ENCODE peak calls at places on chromosome 1, in ten cellular contexts. One of them, this sample, is unnamed.

GRCh38 chr1:190169311-190170067 is 308.2 kb downstream of the BRINP3 start:
- DNase-seq in stomach: no peak
- DNase-seq in heart right ventricle: no peak
- DNase-seq in brain microvascular endothelial cell: peak; percentile 39
- DNase-seq in psoas muscle: no peak
- DNase-seq in heart left ventricle: no peak
- DNase-seq in tibial nerve: no peak
- DNase-seq in cardiac fibroblast: no peak
- DNase-seq in DND-41: no peak
- DNase-seq in epithelial cell of proximal tubule: no peak
- DNase-seq in this sample: no peak

GRCh38 chr1:24704411-24705259 is 40.6 kb upstream of the CLIC4 start:
- DNase-seq in stomach: no peak
- DNase-seq in heart right ventricle: no peak
- DNase-seq in brain microvascular endothelial cell: peak; percentile 54
- DNase-seq in psoas muscle: no peak
- DNase-seq in heart left ventricle: no peak
- DNase-seq in tibial nerve: no peak
- DNase-seq in cardiac fibroblast: peak; percentile 72
- DNase-seq in DND-41: no peak
- DNase-seq in epithelial cell of proximal tubule: no peak
- DNase-seq in this sample: no peak

GRCh38 chr1:25519624-25520023 is 23.8 kb upstream of the LDLRAP1 start:
- DNase-seq in stomach: no peak
- DNase-seq in heart right ventricle: no peak
- DNase-seq in brain microvascular endothelial cell: peak; percentile 91
- DNase-seq in psoas muscle: no peak
- DNase-seq in heart left ventricle: no peak
- DNase-seq in tibial nerve: no peak
- DNase-seq in cardiac fibroblast: no peak
- DNase-seq in DND-41: no peak
- DNase-seq in epithelial cell of proximal tubule: peak; percentile 59
- DNase-seq in this sample: no peak

GRCh38 chr1:34884536-34884935 is 25.0 kb upstream of the SMIM12 start:
- DNase-seq in stomach: no peak
- DNase-seq in heart right ventricle: no peak
- DNase-seq in brain microvascular endothelial cell: no peak
- DNase-seq in psoas muscle: no peak
- DNase-seq in heart left ventricle: no peak
- DNase-seq in tibial nerve: no peak
- DNase-seq in cardiac fibroblast: no peak
- DNase-seq in DND-41: no peak
- DNase-seq in epithelial cell of proximal tubule: no peak
- DNase-seq in this sample: peak; percentile 54

GRCh38 chr1:176987016-176987415 is 177.5 kb downstream of the ASTN1 start:
- DNase-seq in stomach: no peak
- DNase-seq in heart right ventricle: no peak
- DNase-seq in brain microvascular endothelial cell: no peak
- DNase-seq in psoas muscle: no peak
- DNase-seq in heart left ventricle: no peak
- DNase-seq in tibial nerve: no peak
- DNase-seq in cardiac fibroblast: peak; percentile 61
- DNase-seq in DND-41: no peak
- DNase-seq in epithelial cell of proximal tubule: no peak
- DNase-seq in this sample: no peak

GRCh38 chr1:226903819-226904710 is 33.6 kb downstream of the PSEN2 start:
- DNase-seq in stomach: no peak
- DNase-seq in heart right ventricle: no peak
- DNase-seq in brain microvascular endothelial cell: peak; percentile 68
- DNase-seq in psoas muscle: no peak
- DNase-seq in heart left ventricle: peak; percentile 38
- DNase-seq in tibial nerve: no peak
- DNase-seq in cardiac fibroblast: peak; percentile 87
- DNase-seq in DND-41: no peak
- DNase-seq in epithelial cell of proximal tubule: no peak
- DNase-seq in this sample: no peak

GRCh38 chr1:206035027-206035426 is 11.3 kb upstream of the CTSE start:
- DNase-seq in stomach: peak; percentile 54
- DNase-seq in heart right ventricle: no peak
- DNase-seq in brain microvascular endothelial cell: no peak
- DNase-seq in psoas muscle: no peak
- DNase-seq in heart left ventricle: no peak
- DNase-seq in tibial nerve: no peak
- DNase-seq in cardiac fibroblast: no peak
- DNase-seq in DND-41: peak; percentile 18
- DNase-seq in epithelial cell of proximal tubule: no peak
- DNase-seq in this sample: no peak

GRCh38 chr1:31811605-31812004 is 4.2 kb downstream of the SPOCD1 start:
- DNase-seq in stomach: no peak
- DNase-seq in heart right ventricle: no peak
- DNase-seq in brain microvascular endothelial cell: peak; percentile 56
- DNase-seq in psoas muscle: no peak
- DNase-seq in heart left ventricle: no peak
- DNase-seq in tibial nerve: no peak
- DNase-seq in cardiac fibroblast: peak; percentile 72
- DNase-seq in DND-41: no peak
- DNase-seq in epithelial cell of proximal tubule: no peak
- DNase-seq in this sample: no peak

GRCh38 chr1:156502396-156502748 is 1.8 kb upstream of the MEF2D start:
- DNase-seq in stomach: no peak
- DNase-seq in heart right ventricle: no peak
- DNase-seq in brain microvascular endothelial cell: no peak
- DNase-seq in psoas muscle: no peak
- DNase-seq in heart left ventricle: no peak
- DNase-seq in tibial nerve: no peak
- DNase-seq in cardiac fibroblast: no peak
- DNase-seq in DND-41: no peak
- DNase-seq in epithelial cell of proximal tubule: no peak
- DNase-seq in this sample: no peak

GRCh38 chr1:28417441-28418277 is 48.1 kb downstream of the PHACTR4 start:
- DNase-seq in stomach: no peak
- DNase-seq in heart right ventricle: no peak
- DNase-seq in brain microvascular endothelial cell: no peak
- DNase-seq in psoas muscle: no peak
- DNase-seq in heart left ventricle: no peak
- DNase-seq in tibial nerve: no peak
- DNase-seq in cardiac fibroblast: peak; percentile 52
- DNase-seq in DND-41: peak; percentile 19
- DNase-seq in epithelial cell of proximal tubule: peak; percentile 87
- DNase-seq in this sample: no peak

GRCh38 chr1:54952950-54953718 is 27.3 kb upstream of the TMEM61 start:
- DNase-seq in stomach: no peak
- DNase-seq in heart right ventricle: no peak
- DNase-seq in brain microvascular endothelial cell: peak; percentile 23
- DNase-seq in psoas muscle: no peak
- DNase-seq in heart left ventricle: no peak
- DNase-seq in tibial nerve: no peak
- DNase-seq in cardiac fibroblast: peak; percentile 22
- DNase-seq in DND-41: no peak
- DNase-seq in epithelial cell of proximal tubule: peak; percentile 78
- DNase-seq in this sample: no peak

GRCh38 chr1:184536246-184536985 is 149.6 kb downstream of the C1orf21 start:
- DNase-seq in stomach: no peak
- DNase-seq in heart right ventricle: no peak
- DNase-seq in brain microvascular endothelial cell: no peak
- DNase-seq in psoas muscle: no peak
- DNase-seq in heart left ventricle: no peak
- DNase-seq in tibial nerve: no peak
- DNase-seq in cardiac fibroblast: no peak
- DNase-seq in DND-41: no peak
- DNase-seq in epithelial cell of proximal tubule: no peak
- DNase-seq in this sample: no peak

GRCh38 chr1:65577278-65577677 is 156.8 kb downstream of the LEPR start:
- DNase-seq in stomach: no peak
- DNase-seq in heart right ventricle: no peak
- DNase-seq in brain microvascular endothelial cell: no peak
- DNase-seq in psoas muscle: no peak
- DNase-seq in heart left ventricle: no peak
- DNase-seq in tibial nerve: no peak
- DNase-seq in cardiac fibroblast: no peak
- DNase-seq in DND-41: no peak
- DNase-seq in epithelial cell of proximal tubule: no peak
- DNase-seq in this sample: no peak

GRCh38 chr1:65584399-65584798 is 163.9 kb downstream of the LEPR start:
- DNase-seq in stomach: no peak
- DNase-seq in heart right ventricle: no peak
- DNase-seq in brain microvascular endothelial cell: no peak
- DNase-seq in psoas muscle: no peak
- DNase-seq in heart left ventricle: no peak
- DNase-seq in tibial nerve: no peak
- DNase-seq in cardiac fibroblast: no peak
- DNase-seq in DND-41: no peak
- DNase-seq in epithelial cell of proximal tubule: no peak
- DNase-seq in this sample: no peak

DNA sequence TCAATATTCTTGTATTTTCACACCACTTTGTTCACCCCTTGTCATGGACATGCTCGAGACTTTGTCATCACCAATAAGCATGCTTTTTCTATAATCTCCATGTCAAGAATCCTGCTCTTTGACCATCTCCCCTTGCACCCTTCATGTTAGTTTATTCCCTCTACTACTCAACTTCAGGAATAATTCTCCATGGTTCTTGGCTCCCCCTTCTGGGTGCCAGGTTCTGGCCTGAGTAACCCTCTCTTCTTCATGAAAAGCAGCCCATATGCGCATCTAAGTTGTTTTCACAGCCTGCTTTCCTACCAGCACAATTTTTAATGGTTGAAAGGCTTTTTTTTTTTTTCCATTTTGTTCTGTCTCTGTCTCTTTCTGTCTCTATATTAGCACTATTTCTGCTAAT is 160.7 kb downstream of the LEPR start:
- DNase-seq in stomach: no peak
- DNase-seq in heart right ventricle: no peak
- DNase-seq in brain microvascular endothelial cell: no peak
- DNase-seq in psoas muscle: no peak
- DNase-seq in heart left ventricle: no peak
- DNase-seq in tibial nerve: no peak
- DNase-seq in cardiac fibroblast: peak; percentile 21
- DNase-seq in DND-41: no peak
- DNase-seq in epithelial cell of proximal tubule: no peak
- DNase-seq in this sample: no peak
- TF ChIP-seq CTCF in stomach: no peak
- TF ChIP-seq CTCF in heart right ventricle: peak; percentile 23
- TF ChIP-seq CTCF in brain microvascular endothelial cell: peak; percentile 52
- TF ChIP-seq CTCF in psoas muscle: peak; percentile 33
- TF ChIP-seq CTCF in heart left ventricle: peak; percentile 19
- TF ChIP-seq CTCF in tibial nerve: no peak
- TF ChIP-seq CTCF in cardiac fibroblast: peak; percentile 5
- TF ChIP-seq CTCF in DND-41: no peak
- TF ChIP-seq CTCF in epithelial cell of proximal tubule: peak; percentile 40
- TF ChIP-seq CTCF in this sample: no peak

GRCh38 chr1:229538945-229539344 is 19.6 kb downstream of the ABCB10 start:
- DNase-seq in stomach: no peak
- DNase-seq in heart right ventricle: no peak
- DNase-seq in brain microvascular endothelial cell: no peak
- DNase-seq in psoas muscle: no peak
- DNase-seq in heart left ventricle: no peak
- DNase-seq in tibial nerve: no peak
- DNase-seq in cardiac fibroblast: no peak
- DNase-seq in DND-41: no peak
- DNase-seq in epithelial cell of proximal tubule: no peak
- DNase-seq in this sample: no peak
- H3K4me3 ChIP-seq in stomach: no peak overlapping the region
- H3K4me3 ChIP-seq in heart right ventricle: no peak overlapping the region
- H3K4me3 ChIP-seq in brain microvascular endothelial cell: no peak overlapping the region
- H3K4me3 ChIP-seq in psoas muscle: no peak overlapping the region
- H3K4me3 ChIP-seq in heart left ventricle: no peak overlapping the region
- H3K4me3 ChIP-seq in tibial nerve: no peak overlapping the region
- H3K4me3 ChIP-seq in cardiac fibroblast: no peak overlapping the region
- H3K4me3 ChIP-seq in DND-41: no peak overlapping the region
- H3K4me3 ChIP-seq in epithelial cell of proximal tubule: no peak overlapping the region
- H3K4me3 ChIP-seq in this sample: no peak overlapping the region

GRCh38 chr1:236307437-236307836 is 25.7 kb upstream of the ERO1B start:
- DNase-seq in stomach: no peak
- DNase-seq in heart right ventricle: no peak
- DNase-seq in brain microvascular endothelial cell: no peak
- DNase-seq in psoas muscle: no peak
- DNase-seq in heart left ventricle: no peak
- DNase-seq in tibial nerve: no peak
- DNase-seq in cardiac fibroblast: no peak
- DNase-seq in DND-41: no peak
- DNase-seq in epithelial cell of proximal tubule: no peak
- DNase-seq in this sample: no peak
- TF ChIP-seq CTCF in stomach: no peak
- TF ChIP-seq CTCF in heart right ventricle: no peak
- TF ChIP-seq CTCF in brain microvascular endothelial cell: no peak
- TF ChIP-seq CTCF in psoas muscle: no peak
- TF ChIP-seq CTCF in heart left ventricle: no peak
- TF ChIP-seq CTCF in tibial nerve: no peak
- TF ChIP-seq CTCF in cardiac fibroblast: no peak
- TF ChIP-seq CTCF in DND-41: no peak
- TF ChIP-seq CTCF in epithelial cell of proximal tubule: no peak
- TF ChIP-seq CTCF in this sample: no peak

GRCh38 chr1:59389847-59390246 is 93.0 kb downstream of the FGGY start:
- DNase-seq in stomach: no peak
- DNase-seq in heart right ventricle: no peak
- DNase-seq in brain microvascular endothelial cell: no peak
- DNase-seq in psoas muscle: no peak
- DNase-seq in heart left ventricle: no peak
- DNase-seq in tibial nerve: no peak
- DNase-seq in cardiac fibroblast: no peak
- DNase-seq in DND-41: no peak
- DNase-seq in epithelial cell of proximal tubule: no peak
- DNase-seq in this sample: no peak
- H3K4me3 ChIP-seq in stomach: no peak overlapping the region
- H3K4me3 ChIP-seq in heart right ventricle: no peak overlapping the region
- H3K4me3 ChIP-seq in brain microvascular endothelial cell: no peak overlapping the region
- H3K4me3 ChIP-seq in psoas muscle: no peak overlapping the region
- H3K4me3 ChIP-seq in heart left ventricle: no peak overlapping the region
- H3K4me3 ChIP-seq in tibial nerve: no peak overlapping the region
- H3K4me3 ChIP-seq in cardiac fibroblast: no peak overlapping the region
- H3K4me3 ChIP-seq in DND-41: no peak overlapping the region
- H3K4me3 ChIP-seq in epithelial cell of proximal tubule: no peak overlapping the region
- H3K4me3 ChIP-seq in this sample: no peak overlapping the region

DNA sequence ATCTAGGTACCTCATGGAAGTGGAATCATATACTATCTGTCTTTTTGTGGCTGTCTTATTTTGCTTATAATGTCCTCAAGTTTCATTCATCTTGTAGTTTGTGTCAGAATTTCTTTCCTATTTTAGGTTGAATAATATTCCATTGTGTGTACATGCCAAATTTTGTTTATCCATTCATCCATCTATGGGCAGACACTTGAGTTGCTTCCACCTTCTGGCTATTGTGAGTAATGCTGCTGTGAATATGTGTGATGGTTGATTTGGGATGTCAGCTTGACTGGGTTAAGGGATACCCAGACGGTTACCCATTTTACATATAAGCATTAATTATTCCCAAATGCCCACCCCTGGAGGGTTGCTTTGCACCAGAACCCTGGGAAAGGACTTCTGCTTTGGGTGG is 477.5 kb downstream of the PTPRU start:
- DNase-seq in stomach: no peak
- DNase-seq in heart right ventricle: no peak
- DNase-seq in brain microvascular endothelial cell: peak; percentile 22
- DNase-seq in psoas muscle: no peak
- DNase-seq in heart left ventricle: no peak
- DNase-seq in tibial nerve: no peak
- DNase-seq in cardiac fibroblast: peak; percentile 24
- DNase-seq in DND-41: no peak
- DNase-seq in epithelial cell of proximal tubule: no peak
- DNase-seq in this sample: no peak
- TF ChIP-seq CTCF in stomach: no peak
- TF ChIP-seq CTCF in heart right ventricle: no peak
- TF ChIP-seq CTCF in brain microvascular endothelial cell: peak; percentile 65
- TF ChIP-seq CTCF in psoas muscle: peak; percentile 11
- TF ChIP-seq CTCF in heart left ventricle: no peak
- TF ChIP-seq CTCF in tibial nerve: no peak
- TF ChIP-seq CTCF in cardiac fibroblast: peak; percentile 46
- TF ChIP-seq CTCF in DND-41: peak; percentile 13
- TF ChIP-seq CTCF in epithelial cell of proximal tubule: peak; percentile 52
- TF ChIP-seq CTCF in this sample: no peak

This sample was measured in coronary artery.